ENCODE peak calls at places on chromosomes 11 and 22, in eight cellular contexts. U is SJSA1; Q is upper lobe of right lung; D is small intestine; O is non-pigmented ciliary epithelial cell; A is activated CD4-positive, CD25-positive, alpha-beta regulatory T cell; S is dorsolateral prefrontal cortex; G is T-helper 1 cell. T is an unnamed sample.

GRCh38 chr11:126392638-126393023 is 37.1 kb downstream of the ST3GAL4 start:
- DNase-seq in U (no peak), Q (no peak), D (no peak), O (no peak), A (no peak), S (no peak), G (no peak), T (no peak)

GRCh38 chr22:41288245-41288946 is 2.4 kb upstream of the RANGAP1 start:
- DNase-seq in U (peak), Q (no peak), D (peak), O (no peak), A (no peak), S (no peak), G (no peak), T (no peak)

GRCh38 chr11:132249256-132249655 is 878.8 kb downstream of the NTM start:
- DNase-seq in U (no peak), Q (no peak), D (no peak), O (no peak), A (no peak), S (no peak), G (no peak), T (no peak)

GRCh38 chr11:78414321-78415051 is 3.1 kb downstream of the GAB2 start:
- DNase-seq in U (no peak), Q (no peak), D (peak), O (no peak), A (no peak), S (no peak), G (no peak), T (peak)

GRCh38 chr22:49575703-49576081 is 252.0 kb downstream of the BRD1 start:
- DNase-seq in U (no peak), Q (no peak), D (no peak), O (no peak), A (no peak), S (peak), G (no peak), T (no peak)

GRCh38 chr11:2451336-2451735 is 6.5 kb downstream of the KCNQ1 start:
- DNase-seq in U (no peak), Q (peak), D (no peak), O (no peak), A (no peak), S (no peak), G (no peak), T (no peak)

GRCh38 chr11:107859459-107860239 is 1.1 kb upstream of the SLC35F2 start:
- DNase-seq in U (no peak), Q (no peak), D (peak), O (no peak), A (no peak), S (peak), G (peak), T (peak)

GRCh38 chr22:21589415-21589814 is 21.9 kb downstream of the UBE2L3 start:
- DNase-seq in U (no peak), Q (no peak), D (no peak), O (no peak), A (no peak), S (no peak), G (no peak), T (no peak)

GRCh38 chr11:45083544-45084087 is 62.8 kb upstream of the PRDM11 start:
- DNase-seq in U (no peak), Q (no peak), D (peak), O (no peak), A (no peak), S (no peak), G (no peak), T (no peak)

GRCh38 chr22:24541681-24542515 is 13.0 kb downstream of the GUCD1 start:
- DNase-seq in U (no peak), Q (no peak), D (no peak), O (no peak), A (no peak), S (no peak), G (no peak), T (no peak)

GRCh38 chr11:104897891-104898684 is at the start of gene CASP12:
- DNase-seq in U (no peak), Q (no peak), D (peak), O (no peak), A (no peak), S (no peak), G (peak), T (no peak)

GRCh38 chr22:36303874-36304273 is 50.9 kb downstream of the APOL1 start:
- DNase-seq in U (no peak), Q (no peak), D (peak), O (no peak), A (no peak), S (no peak), G (no peak), T (no peak)

GRCh38 chr11:132278801-132279574 is 908.6 kb downstream of the NTM start:
- DNase-seq in U (no peak), Q (no peak), D (peak), O (peak), A (no peak), S (no peak), G (peak), T (peak)

GRCh38 chr11:7610393-7610792 is 62.9 kb downstream of the CYB5R2 start:
- DNase-seq in U (no peak), Q (no peak), D (no peak), O (no peak), A (no peak), S (no peak), G (no peak), T (no peak)

GRCh38 chr22:23984430-23984829 is 4.5 kb downstream of the GSTT2 start:
- DNase-seq in U (no peak), Q (peak), D (peak), O (no peak), A (peak), S (peak), G (peak), T (peak)

GRCh38 chr11:12482839-12483238 is 105.5 kb downstream of the PARVA start:
- DNase-seq in U (no peak), Q (no peak), D (no peak), O (no peak), A (no peak), S (no peak), G (no peak), T (no peak)

GRCh38 chr22:50517495-50518260 is 7.7 kb downstream of the SCO2 start:
- DNase-seq in U (no peak), Q (no peak), D (no peak), O (no peak), A (no peak), S (no peak), G (no peak), T (no peak)

GRCh38 chr11:72591785-72592490 is 82.3 kb downstream of the PDE2A start:
- DNase-seq in U (no peak), Q (no peak), D (no peak), O (no peak), A (peak), S (peak), G (peak), T (peak)

GRCh38 chr11:64619811-64620285 is 28.8 kb downstream of the SLC22A12 start:
- DNase-seq in U (peak), Q (no peak), D (peak), O (peak), A (no peak), S (peak), G (no peak), T (peak)

GRCh38 chr11:9853929-9854557 is 190.2 kb downstream of the SWAP70 start:
- DNase-seq in U (no peak), Q (no peak), D (no peak), O (no peak), A (no peak), S (no peak), G (no peak), T (no peak)

GRCh38 chr11:19311306-19312030 is 70.7 kb upstream of the E2F8 start:
- DNase-seq in U (peak), Q (no peak), D (peak), O (peak), A (no peak), S (peak), G (peak), T (peak)

GRCh38 chr11:76824083-76824939 is 36.4 kb upstream of the ACER3 start:
- DNase-seq in U (no peak), Q (no peak), D (no peak), O (no peak), A (no peak), S (no peak), G (peak), T (no peak)

GRCh38 chr11:126082251-126083109 is 19.8 kb upstream of the CDON start:
- DNase-seq in U (no peak), Q (no peak), D (no peak), O (no peak), A (no peak), S (peak), G (no peak), T (no peak)

GRCh38 chr22:30290679-30291333 is 1.5 kb upstream of the CASTOR1 start:
- DNase-seq in U (peak), Q (peak), D (no peak), O (no peak), A (no peak), S (peak), G (no peak), T (peak)

GRCh38 chr11:34356576-34356917 is 1.3 kb downstream of the ABTB2 start:
- DNase-seq in U (no peak), Q (peak), D (no peak), O (no peak), A (no peak), S (peak), G (no peak), T (no peak)

GRCh38 chr11:103529217-103529684 is 420.0 kb downstream of the DYNC2H1 start:
- DNase-seq in U (peak), Q (no peak), D (no peak), O (peak), A (no peak), S (no peak), G (no peak), T (no peak)

GRCh38 chr11:78651923-78652602 is 77.4 kb upstream of the NARS2 start:
- DNase-seq in U (no peak), Q (no peak), D (no peak), O (no peak), A (no peak), S (no peak), G (no peak), T (no peak)

GRCh38 chr22:39723899-39724351 is 153.4 kb downstream of the CACNA1I start:
- DNase-seq in U (no peak), Q (peak), D (peak), O (peak), A (no peak), S (peak), G (no peak), T (no peak)

GRCh38 chr11:62394825-62395538 is 23.9 kb upstream of the SCGB1A1 start:
- DNase-seq in U (peak), Q (peak), D (peak), O (no peak), A (peak), S (peak), G (peak), T (peak)

GRCh38 chr11:85955531-85955930 is 100.3 kb downstream of the CCDC83 start:
- DNase-seq in U (peak), Q (no peak), D (no peak), O (no peak), A (no peak), S (no peak), G (no peak), T (no peak)

GRCh38 chr22:33513388-33514336 is 406.6 kb downstream of the LARGE1 start:
- DNase-seq in U (no peak), Q (no peak), D (peak), O (no peak), A (no peak), S (no peak), G (no peak), T (no peak)

GRCh38 chr11:107102692-107103463 is 84.6 kb upstream of the GUCY1A2 start:
- DNase-seq in U (no peak), Q (no peak), D (no peak), O (no peak), A (no peak), S (peak), G (no peak), T (peak)

GRCh38 chr22:32396255-32396654 is 15.8 kb downstream of the RTCB start:
- DNase-seq in U (no peak), Q (no peak), D (no peak), O (no peak), A (no peak), S (no peak), G (no peak), T (no peak)

GRCh38 chr11:130452941-130453340 is 4.5 kb downstream of the ADAMTS15 start:
- DNase-seq in U (no peak), Q (no peak), D (no peak), O (no peak), A (no peak), S (no peak), G (no peak), T (no peak)

GRCh38 chr11:128359515-128359914 is 227.8 kb downstream of the ETS1 start:
- DNase-seq in U (no peak), Q (no peak), D (no peak), O (no peak), A (no peak), S (no peak), G (no peak), T (no peak)